ENCODE peak calls at places on chromosome 22, in nine cellular contexts. One of them, this sample, is unnamed.

GRCh38 chr22:46593211-46593676 is 26.9 kb upstream of the GRAMD4 start:
- DNase-seq in Calu3: no peak
- DNase-seq in cardiac muscle cell: no peak
- DNase-seq in MM.1S: no peak
- DNase-seq in cardiac fibroblast: no peak
- DNase-seq in psoas muscle: no peak
- DNase-seq in foreskin fibroblast: no peak
- DNase-seq in GM23338: no peak
- DNase-seq in astrocyte of the cerebellum: no peak
- DNase-seq in this sample: peak; percentile 66

GRCh38 chr22:27947461-27947860 is 28.4 kb upstream of the PITPNB start:
- DNase-seq in Calu3: no peak
- DNase-seq in cardiac muscle cell: peak; percentile 77
- DNase-seq in MM.1S: no peak
- DNase-seq in cardiac fibroblast: no peak
- DNase-seq in psoas muscle: no peak
- DNase-seq in foreskin fibroblast: no peak
- DNase-seq in GM23338: no peak
- DNase-seq in astrocyte of the cerebellum: no peak
- DNase-seq in this sample: no peak

GRCh38 chr22:17785185-17786184 is 11.2 kb upstream of the BID start:
- DNase-seq in Calu3: peak; percentile 92
- DNase-seq in cardiac muscle cell: peak; percentile 38
- DNase-seq in MM.1S: peak; percentile 71
- DNase-seq in cardiac fibroblast: peak; percentile 38
- DNase-seq in psoas muscle: peak; percentile 91
- DNase-seq in foreskin fibroblast: no peak
- DNase-seq in GM23338: peak; percentile 95
- DNase-seq in astrocyte of the cerebellum: no peak
- DNase-seq in this sample: no peak

GRCh38 chr22:18145676-18146388 is 4.1 kb upstream of the USP18 start:
- DNase-seq in Calu3: no peak
- DNase-seq in cardiac muscle cell: no peak
- DNase-seq in MM.1S: no peak
- DNase-seq in cardiac fibroblast: no peak
- DNase-seq in psoas muscle: no peak
- DNase-seq in foreskin fibroblast: no peak
- DNase-seq in GM23338: no peak
- DNase-seq in astrocyte of the cerebellum: no peak
- DNase-seq in this sample: no peak

GRCh38 chr22:40202225-40202944 is 24.7 kb downstream of the TNRC6B start:
- DNase-seq in Calu3: no peak
- DNase-seq in cardiac muscle cell: no peak
- DNase-seq in MM.1S: peak; percentile 31
- DNase-seq in cardiac fibroblast: no peak
- DNase-seq in psoas muscle: no peak
- DNase-seq in foreskin fibroblast: no peak
- DNase-seq in GM23338: no peak
- DNase-seq in astrocyte of the cerebellum: no peak
- DNase-seq in this sample: no peak

GRCh38 chr22:27966168-27967064 is 47.4 kb upstream of the PITPNB start:
- DNase-seq in Calu3: no peak
- DNase-seq in cardiac muscle cell: no peak
- DNase-seq in MM.1S: no peak
- DNase-seq in cardiac fibroblast: no peak
- DNase-seq in psoas muscle: no peak
- DNase-seq in foreskin fibroblast: no peak
- DNase-seq in GM23338: no peak
- DNase-seq in astrocyte of the cerebellum: no peak
- DNase-seq in this sample: no peak

GRCh38 chr22:45475063-45475747 is 27.5 kb upstream of the FBLN1 start:
- DNase-seq in Calu3: no peak
- DNase-seq in cardiac muscle cell: no peak
- DNase-seq in MM.1S: no peak
- DNase-seq in cardiac fibroblast: no peak
- DNase-seq in psoas muscle: no peak
- DNase-seq in foreskin fibroblast: no peak
- DNase-seq in GM23338: no peak
- DNase-seq in astrocyte of the cerebellum: no peak
- DNase-seq in this sample: no peak

GRCh38 chr22:26680485-26680884 is 23.1 kb downstream of the MIAT start:
- DNase-seq in Calu3: no peak
- DNase-seq in cardiac muscle cell: no peak
- DNase-seq in MM.1S: no peak
- DNase-seq in cardiac fibroblast: no peak
- DNase-seq in psoas muscle: no peak
- DNase-seq in foreskin fibroblast: no peak
- DNase-seq in GM23338: no peak
- DNase-seq in astrocyte of the cerebellum: no peak
- DNase-seq in this sample: no peak

GRCh38 chr22:47294222-47294532 is 531.7 kb downstream of the TBC1D22A start:
- DNase-seq in Calu3: no peak
- DNase-seq in cardiac muscle cell: peak; percentile 48
- DNase-seq in MM.1S: no peak
- DNase-seq in cardiac fibroblast: peak; percentile 28
- DNase-seq in psoas muscle: peak; percentile 57
- DNase-seq in foreskin fibroblast: peak; percentile 96
- DNase-seq in GM23338: no peak
- DNase-seq in astrocyte of the cerebellum: no peak
- DNase-seq in this sample: no peak

GRCh38 chr22:48901324-48901723 is 926.3 kb downstream of the BRD1 start:
- DNase-seq in Calu3: no peak
- DNase-seq in cardiac muscle cell: no peak
- DNase-seq in MM.1S: no peak
- DNase-seq in cardiac fibroblast: no peak
- DNase-seq in psoas muscle: no peak
- DNase-seq in foreskin fibroblast: no peak
- DNase-seq in GM23338: no peak
- DNase-seq in astrocyte of the cerebellum: no peak
- DNase-seq in this sample: no peak

GRCh38 chr22:18110194-18110943 is at the start of gene TUBA8:
- DNase-seq in Calu3: peak; percentile 41
- DNase-seq in cardiac muscle cell: peak; percentile 36
- DNase-seq in MM.1S: no peak
- DNase-seq in cardiac fibroblast: peak; percentile 35
- DNase-seq in psoas muscle: peak; percentile 89
- DNase-seq in foreskin fibroblast: peak; percentile 18
- DNase-seq in GM23338: peak; percentile 76
- DNase-seq in astrocyte of the cerebellum: no peak
- DNase-seq in this sample: peak; percentile 66

GRCh38 chr22:23305321-23305910 is 125.1 kb downstream of the BCR start:
- DNase-seq in Calu3: no peak
- DNase-seq in cardiac muscle cell: peak; percentile 62
- DNase-seq in MM.1S: no peak
- DNase-seq in cardiac fibroblast: peak; percentile 91
- DNase-seq in psoas muscle: no peak
- DNase-seq in foreskin fibroblast: peak; percentile 85
- DNase-seq in GM23338: no peak
- DNase-seq in astrocyte of the cerebellum: peak; percentile 16
- DNase-seq in this sample: no peak

GRCh38 chr22:17655289-17655688 is 16.7 kb downstream of the BCL2L13 start:
- DNase-seq in Calu3: no peak
- DNase-seq in cardiac muscle cell: peak; percentile 56
- DNase-seq in MM.1S: no peak
- DNase-seq in cardiac fibroblast: no peak
- DNase-seq in psoas muscle: no peak
- DNase-seq in foreskin fibroblast: no peak
- DNase-seq in GM23338: no peak
- DNase-seq in astrocyte of the cerebellum: no peak
- DNase-seq in this sample: no peak

GRCh38 chr22:47296405-47297260 is 534.2 kb downstream of the TBC1D22A start:
- DNase-seq in Calu3: no peak
- DNase-seq in cardiac muscle cell: no peak
- DNase-seq in MM.1S: no peak
- DNase-seq in cardiac fibroblast: no peak
- DNase-seq in psoas muscle: no peak
- DNase-seq in foreskin fibroblast: no peak
- DNase-seq in GM23338: peak; percentile 0
- DNase-seq in astrocyte of the cerebellum: no peak
- DNase-seq in this sample: no peak

GRCh38 chr22:42994917-42995562 is 19.9 kb downstream of the PACSIN2 start:
- DNase-seq in Calu3: peak; percentile 70
- DNase-seq in cardiac muscle cell: peak; percentile 96
- DNase-seq in MM.1S: no peak
- DNase-seq in cardiac fibroblast: peak; percentile 96
- DNase-seq in psoas muscle: peak; percentile 56
- DNase-seq in foreskin fibroblast: peak; percentile 93
- DNase-seq in GM23338: no peak
- DNase-seq in astrocyte of the cerebellum: peak; percentile 75
- DNase-seq in this sample: peak; percentile 33

DNA sequence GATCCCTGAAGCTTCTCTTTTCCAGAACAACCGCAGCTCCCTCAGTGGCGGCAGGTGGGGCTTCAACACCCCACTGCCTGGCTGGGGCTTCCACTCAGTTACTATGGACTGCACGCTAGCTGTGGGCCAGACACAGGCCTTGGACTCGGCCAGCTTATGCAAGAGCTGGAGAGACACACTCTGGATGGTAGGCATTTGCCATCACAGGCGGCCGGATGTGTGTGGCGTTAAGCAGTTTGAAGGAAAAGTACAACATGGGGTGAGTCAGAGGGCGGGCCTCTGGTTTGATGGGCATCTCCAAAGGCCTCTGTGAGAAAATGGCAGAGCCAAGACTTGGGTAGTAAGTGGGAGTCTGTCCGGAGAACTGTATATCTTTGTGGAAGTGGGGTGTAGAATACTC is 17.6 kb downstream of the KCNJ4 start:
- DNase-seq in Calu3: no peak
- DNase-seq in cardiac muscle cell: no peak
- DNase-seq in MM.1S: no peak
- DNase-seq in cardiac fibroblast: no peak
- DNase-seq in psoas muscle: no peak
- DNase-seq in foreskin fibroblast: no peak
- DNase-seq in GM23338: no peak
- DNase-seq in astrocyte of the cerebellum: no peak
- DNase-seq in this sample: no peak
- TF ChIP-seq CTCF in Calu3: no peak
- TF ChIP-seq CTCF in cardiac muscle cell: no peak
- TF ChIP-seq CTCF in MM.1S: no peak
- TF ChIP-seq CTCF in cardiac fibroblast: no peak
- TF ChIP-seq CTCF in psoas muscle: no peak
- TF ChIP-seq CTCF in foreskin fibroblast: no peak
- TF ChIP-seq CTCF in GM23338: no peak
- TF ChIP-seq CTCF in astrocyte of the cerebellum: no peak
- TF ChIP-seq CTCF in this sample: no peak

DNA sequence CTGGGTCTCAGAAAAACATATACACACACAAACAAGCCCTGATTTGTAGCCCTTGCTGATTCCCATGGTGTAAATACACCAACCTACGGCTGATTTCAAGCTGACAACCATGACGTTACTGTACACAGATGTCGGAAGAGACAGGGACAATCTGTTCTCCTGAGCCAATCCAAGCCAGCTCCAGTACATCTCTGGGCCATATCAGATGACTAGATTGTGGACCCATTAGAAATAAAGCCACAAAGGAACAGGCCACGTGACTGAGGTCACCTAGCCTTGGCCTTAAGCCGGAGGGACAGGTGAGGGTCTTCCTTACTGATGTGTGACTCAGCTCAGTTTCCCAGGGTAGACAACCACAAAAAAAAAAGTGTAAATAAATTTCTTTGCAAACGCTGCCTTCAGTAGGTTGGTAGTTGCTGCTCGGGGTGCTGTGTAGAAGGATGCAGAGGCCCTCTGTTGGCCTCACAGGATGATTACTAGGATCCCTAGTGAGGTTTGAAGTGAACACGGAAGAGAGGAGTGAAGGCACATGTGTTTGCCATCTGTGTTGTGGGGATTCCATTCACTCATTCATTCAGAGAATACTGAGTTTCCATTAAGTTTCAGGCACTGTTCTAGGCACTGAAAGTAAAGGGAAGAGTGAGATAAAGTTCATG is 99.0 kb upstream of the LARGE1 start:
- DNase-seq in Calu3: no peak
- DNase-seq in cardiac muscle cell: no peak
- DNase-seq in MM.1S: no peak
- DNase-seq in cardiac fibroblast: no peak
- DNase-seq in psoas muscle: no peak
- DNase-seq in foreskin fibroblast: no peak
- DNase-seq in GM23338: peak; percentile 4
- DNase-seq in astrocyte of the cerebellum: no peak
- DNase-seq in this sample: no peak
- TF ChIP-seq CTCF in Calu3: no peak
- TF ChIP-seq CTCF in cardiac muscle cell: no peak
- TF ChIP-seq CTCF in MM.1S: no peak
- TF ChIP-seq CTCF in cardiac fibroblast: no peak
- TF ChIP-seq CTCF in psoas muscle: no peak
- TF ChIP-seq CTCF in foreskin fibroblast: no peak
- TF ChIP-seq CTCF in GM23338: no peak
- TF ChIP-seq CTCF in astrocyte of the cerebellum: no peak
- TF ChIP-seq CTCF in this sample: no peak

DNA sequence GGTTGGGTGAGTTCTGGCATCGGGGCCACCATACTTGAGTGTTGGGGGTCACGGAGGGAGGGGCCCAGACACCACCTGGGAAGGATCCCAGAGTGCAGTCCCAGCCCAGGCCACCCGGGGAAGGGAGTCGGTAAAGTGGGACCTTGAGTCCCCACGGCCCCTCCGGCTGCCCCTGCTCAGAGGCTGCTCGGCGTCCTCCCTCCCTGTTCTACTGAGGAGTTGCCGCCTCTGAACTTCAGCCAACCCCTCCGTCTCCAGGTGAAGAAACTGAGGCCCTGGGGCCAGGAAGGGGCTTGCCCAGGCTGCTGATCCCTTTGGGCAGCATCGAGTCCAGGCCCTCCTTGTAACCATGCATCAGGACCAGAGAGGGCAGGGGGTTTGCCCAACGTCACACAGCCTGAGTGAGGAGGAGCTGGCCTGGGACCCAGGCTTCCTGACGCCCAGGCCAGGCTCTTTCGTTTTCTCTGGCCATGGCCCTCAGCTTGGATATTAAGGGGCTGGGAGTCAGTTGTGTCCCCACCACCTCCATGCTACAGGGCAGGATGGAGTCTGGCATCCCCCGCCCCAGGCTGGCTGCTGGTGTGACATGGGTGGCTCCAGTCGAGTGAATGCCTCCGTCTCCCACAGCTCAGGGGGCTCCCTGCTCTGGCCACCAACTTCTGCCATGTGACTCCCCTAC is 1.3 kb downstream of the PARVG start:
- DNase-seq in Calu3: no peak
- DNase-seq in cardiac muscle cell: no peak
- DNase-seq in MM.1S: no peak
- DNase-seq in cardiac fibroblast: no peak
- DNase-seq in psoas muscle: peak; percentile 34
- DNase-seq in foreskin fibroblast: no peak
- DNase-seq in GM23338: no peak
- DNase-seq in astrocyte of the cerebellum: no peak
- DNase-seq in this sample: no peak
- TF ChIP-seq CTCF in Calu3: no peak
- TF ChIP-seq CTCF in cardiac muscle cell: no peak
- TF ChIP-seq CTCF in MM.1S: no peak
- TF ChIP-seq CTCF in cardiac fibroblast: no peak
- TF ChIP-seq CTCF in psoas muscle: no peak
- TF ChIP-seq CTCF in foreskin fibroblast: no peak
- TF ChIP-seq CTCF in GM23338: no peak
- TF ChIP-seq CTCF in astrocyte of the cerebellum: no peak
- TF ChIP-seq CTCF in this sample: no peak

DNA sequence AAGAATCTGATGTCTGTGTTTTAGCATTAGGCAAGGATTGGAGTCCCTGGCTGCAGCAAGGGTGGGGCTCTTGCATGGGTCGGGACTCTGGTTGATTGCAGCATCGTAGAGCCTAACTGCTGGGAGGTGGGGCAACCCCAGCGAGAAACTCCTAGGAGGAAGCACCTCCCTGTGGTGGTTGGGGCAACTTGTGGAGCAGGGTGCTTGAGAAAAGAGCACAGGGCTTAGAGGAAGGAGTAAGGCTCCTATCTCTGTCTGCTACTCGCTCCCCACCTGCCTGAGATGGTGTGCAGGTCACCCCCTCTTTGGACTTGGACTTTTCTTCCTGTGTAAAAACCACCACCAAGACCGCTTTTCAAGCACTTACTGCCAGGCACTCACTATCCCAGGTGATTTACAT is 15.6 kb downstream of the SREBF2 start:
- DNase-seq in Calu3: peak; percentile 56
- DNase-seq in cardiac muscle cell: no peak
- DNase-seq in MM.1S: no peak
- DNase-seq in cardiac fibroblast: peak; percentile 25
- DNase-seq in psoas muscle: peak; percentile 56
- DNase-seq in foreskin fibroblast: no peak
- DNase-seq in GM23338: peak; percentile 44
- DNase-seq in astrocyte of the cerebellum: no peak
- DNase-seq in this sample: no peak
- TF ChIP-seq CTCF in Calu3: no peak
- TF ChIP-seq CTCF in cardiac muscle cell: no peak
- TF ChIP-seq CTCF in MM.1S: no peak
- TF ChIP-seq CTCF in cardiac fibroblast: no peak
- TF ChIP-seq CTCF in psoas muscle: no peak
- TF ChIP-seq CTCF in foreskin fibroblast: no peak
- TF ChIP-seq CTCF in GM23338: no peak
- TF ChIP-seq CTCF in astrocyte of the cerebellum: no peak
- TF ChIP-seq CTCF in this sample: no peak